ENCODE peak calls at places on chromosome 10, in four cellular contexts. One of them, this sample, is unnamed. For H3K9me3, the result is how much of the 10 kb centered on the place peaks cover.

GRCh38 chr10:102167861-102168260 is 15.7 kb downstream of the NOLC1 start:
- DNase-seq in stomach: no peak
- DNase-seq in cardiac muscle cell: no peak
- DNase-seq in small intestine: no peak
- DNase-seq in this sample: no peak

GRCh38 chr10:58967551-58968418 is 208.7 kb upstream of the PHYHIPL start:
- DNase-seq in stomach: peak
- DNase-seq in cardiac muscle cell: peak
- DNase-seq in small intestine: peak
- DNase-seq in this sample: peak

GRCh38 chr10:106424981-106425380 is 739.5 kb downstream of the SORCS1 start:
- DNase-seq in stomach: no peak
- DNase-seq in cardiac muscle cell: no peak
- DNase-seq in small intestine: no peak
- DNase-seq in this sample: no peak

GRCh38 chr10:80596391-80597257 is 58.9 kb downstream of the SH2D4B start:
- DNase-seq in stomach: peak
- DNase-seq in cardiac muscle cell: peak
- DNase-seq in small intestine: peak
- DNase-seq in this sample: peak

GRCh38 chr10:59366310-59366709 is 4.0 kb upstream of the FAM13C start:
- DNase-seq in stomach: no peak
- DNase-seq in cardiac muscle cell: no peak
- DNase-seq in small intestine: no peak
- DNase-seq in this sample: no peak

GRCh38 chr10:6135039-6135438 is 46.2 kb downstream of the RBM17 start:
- DNase-seq in stomach: no peak
- DNase-seq in cardiac muscle cell: no peak
- DNase-seq in small intestine: peak
- DNase-seq in this sample: no peak

GRCh38 chr10:62046522-62047239 is 145.2 kb downstream of the ARID5B start:
- DNase-seq in stomach: no peak
- DNase-seq in cardiac muscle cell: no peak
- DNase-seq in small intestine: no peak
- DNase-seq in this sample: peak

GRCh38 chr10:29344073-29344820 is 55.4 kb downstream of the LYZL1 start:
- DNase-seq in stomach: no peak
- DNase-seq in cardiac muscle cell: no peak
- DNase-seq in small intestine: no peak
- DNase-seq in this sample: no peak

GRCh38 chr10:126630225-126630624 is 40.3 kb downstream of the C10orf90 start:
- DNase-seq in stomach: no peak
- DNase-seq in cardiac muscle cell: no peak
- DNase-seq in small intestine: no peak
- DNase-seq in this sample: no peak

GRCh38 chr10:106500585-106501525 is 663.7 kb downstream of the SORCS1 start:
- DNase-seq in stomach: no peak
- DNase-seq in cardiac muscle cell: no peak
- DNase-seq in small intestine: no peak
- DNase-seq in this sample: no peak

GRCh38 chr10:34789993-34790506 is 25.0 kb downstream of the PARD3 start:
- DNase-seq in stomach: no peak
- DNase-seq in cardiac muscle cell: peak
- DNase-seq in small intestine: peak
- DNase-seq in this sample: no peak

GRCh38 chr10:14555806-14556205 is 218.9 kb downstream of the FAM107B start:
- DNase-seq in stomach: no peak
- DNase-seq in cardiac muscle cell: peak
- DNase-seq in small intestine: no peak
- DNase-seq in this sample: no peak

GRCh38 chr10:37434091-37434490 is 308.7 kb downstream of the ANKRD30A start:
- DNase-seq in stomach: no peak
- DNase-seq in cardiac muscle cell: no peak
- DNase-seq in small intestine: no peak
- DNase-seq in this sample: no peak
- H3K9me3 ChIP-seq in stomach: under half
- H3K9me3 ChIP-seq in cardiac muscle cell: under half
- H3K9me3 ChIP-seq in small intestine: under half
- H3K9me3 ChIP-seq in this sample: under half

GRCh38 chr10:1661416-1661815 is 75.9 kb downstream of the ADARB2 start:
- DNase-seq in stomach: no peak
- DNase-seq in cardiac muscle cell: no peak
- DNase-seq in small intestine: no peak
- DNase-seq in this sample: no peak

GRCh38 chr10:1663226-1663625 is 74.1 kb downstream of the ADARB2 start:
- DNase-seq in stomach: no peak
- DNase-seq in cardiac muscle cell: no peak
- DNase-seq in small intestine: no peak
- DNase-seq in this sample: no peak

GRCh38 chr10:1662361-1663025 is 74.8 kb downstream of the ADARB2 start:
- DNase-seq in stomach: no peak
- DNase-seq in cardiac muscle cell: no peak
- DNase-seq in small intestine: no peak
- DNase-seq in this sample: no peak

GRCh38 chr10:1660815-1661214 is 76.5 kb downstream of the ADARB2 start:
- DNase-seq in stomach: no peak
- DNase-seq in cardiac muscle cell: no peak
- DNase-seq in small intestine: no peak
- DNase-seq in this sample: no peak

DNA sequence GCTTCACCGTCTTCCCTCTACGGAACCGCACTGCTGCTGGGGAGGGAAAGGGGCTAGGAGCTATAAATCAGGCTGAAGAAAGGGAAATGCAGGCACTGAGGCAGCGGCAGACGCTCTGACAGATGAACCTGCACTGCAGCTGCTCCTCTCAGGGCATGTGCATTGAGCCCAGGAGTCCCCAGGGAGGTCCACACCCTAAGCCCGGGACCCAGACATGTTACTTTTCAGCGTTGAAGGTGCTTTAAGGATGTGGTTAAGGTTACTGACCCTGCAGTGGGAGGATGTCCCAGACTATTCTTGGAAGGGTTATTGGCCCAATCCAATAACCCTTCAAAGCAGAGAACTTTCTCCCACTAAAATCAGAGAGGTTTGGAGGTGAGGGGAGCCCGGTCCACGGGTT is 75.5 kb downstream of the ADARB2 start:
- DNase-seq in stomach: no peak
- DNase-seq in cardiac muscle cell: no peak
- DNase-seq in small intestine: no peak
- DNase-seq in this sample: no peak
- H3K9me3 ChIP-seq in stomach: under half
- H3K9me3 ChIP-seq in cardiac muscle cell: under half
- H3K9me3 ChIP-seq in small intestine: under half
- H3K9me3 ChIP-seq in this sample: under half

GRCh38 chr10:130910848-130911247 is 400.7 kb downstream of the TCERG1L start:
- DNase-seq in stomach: no peak
- DNase-seq in cardiac muscle cell: no peak
- DNase-seq in small intestine: no peak
- DNase-seq in this sample: no peak
- H3K9me3 ChIP-seq in stomach: under half
- H3K9me3 ChIP-seq in cardiac muscle cell: under half
- H3K9me3 ChIP-seq in small intestine: under half
- H3K9me3 ChIP-seq in this sample: under half

GRCh38 chr10:133520193-133520738 is 6.9 kb upstream of the CYP2E1 start:
- DNase-seq in stomach: peak
- DNase-seq in cardiac muscle cell: no peak
- DNase-seq in small intestine: peak
- DNase-seq in this sample: peak
- H3K9me3 ChIP-seq in stomach: under half
- H3K9me3 ChIP-seq in cardiac muscle cell: under half
- H3K9me3 ChIP-seq in small intestine: under half
- H3K9me3 ChIP-seq in this sample: under half

GRCh38 chr10:130493446-130494198 is 357.4 kb downstream of the GLRX3 start:
- DNase-seq in stomach: no peak
- DNase-seq in cardiac muscle cell: no peak
- DNase-seq in small intestine: no peak
- DNase-seq in this sample: no peak
- H3K9me3 ChIP-seq in stomach: under half
- H3K9me3 ChIP-seq in cardiac muscle cell: under half
- H3K9me3 ChIP-seq in small intestine: under half
- H3K9me3 ChIP-seq in this sample: under half

GRCh38 chr10:130655313-130656186 is 519.4 kb downstream of the GLRX3 start:
- DNase-seq in stomach: no peak
- DNase-seq in cardiac muscle cell: no peak
- DNase-seq in small intestine: no peak
- DNase-seq in this sample: no peak

GRCh38 chr10:130652964-130653578 is 516.9 kb downstream of the GLRX3 start:
- DNase-seq in stomach: no peak
- DNase-seq in cardiac muscle cell: no peak
- DNase-seq in small intestine: no peak
- DNase-seq in this sample: no peak

GRCh38 chr10:130656187-130656575 is 520.0 kb downstream of the GLRX3 start:
- DNase-seq in stomach: no peak
- DNase-seq in cardiac muscle cell: no peak
- DNase-seq in small intestine: no peak
- DNase-seq in this sample: no peak

GRCh38 chr10:130654726-130655125 is 518.5 kb downstream of the GLRX3 start:
- DNase-seq in stomach: no peak
- DNase-seq in cardiac muscle cell: no peak
- DNase-seq in small intestine: no peak
- DNase-seq in this sample: no peak

DNA sequence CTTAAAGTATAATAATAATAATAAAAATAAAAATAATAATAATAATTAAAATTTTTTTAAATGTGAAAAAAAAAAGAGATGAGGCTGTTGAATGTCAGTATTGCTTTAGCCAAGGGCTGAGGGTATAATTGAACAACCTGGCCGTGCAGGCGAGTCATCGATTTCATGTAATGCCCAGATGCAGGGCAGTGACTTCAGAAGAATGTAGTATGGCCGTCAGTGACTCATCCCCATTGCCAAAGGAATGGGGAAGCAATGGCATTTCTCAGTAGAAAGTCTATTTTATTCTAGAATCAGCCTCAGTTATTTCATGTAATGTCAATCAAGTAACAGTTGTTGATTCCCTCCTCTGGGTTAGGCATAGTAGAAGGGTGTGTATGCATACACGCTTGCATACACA is 516.4 kb downstream of the GLRX3 start:
- DNase-seq in stomach: no peak
- DNase-seq in cardiac muscle cell: no peak
- DNase-seq in small intestine: no peak
- DNase-seq in this sample: no peak
- H3K9me3 ChIP-seq in stomach: under half
- H3K9me3 ChIP-seq in cardiac muscle cell: under half
- H3K9me3 ChIP-seq in small intestine: under half
- H3K9me3 ChIP-seq in this sample: under half

GRCh38 chr10:17263580-17263979 is 35.5 kb downstream of the VIM start:
- DNase-seq in stomach: no peak
- DNase-seq in cardiac muscle cell: no peak
- DNase-seq in small intestine: no peak
- DNase-seq in this sample: no peak

GRCh38 chr10:17262502-17262901 is 34.5 kb downstream of the VIM start:
- DNase-seq in stomach: no peak
- DNase-seq in cardiac muscle cell: no peak
- DNase-seq in small intestine: no peak
- DNase-seq in this sample: no peak

DNA sequence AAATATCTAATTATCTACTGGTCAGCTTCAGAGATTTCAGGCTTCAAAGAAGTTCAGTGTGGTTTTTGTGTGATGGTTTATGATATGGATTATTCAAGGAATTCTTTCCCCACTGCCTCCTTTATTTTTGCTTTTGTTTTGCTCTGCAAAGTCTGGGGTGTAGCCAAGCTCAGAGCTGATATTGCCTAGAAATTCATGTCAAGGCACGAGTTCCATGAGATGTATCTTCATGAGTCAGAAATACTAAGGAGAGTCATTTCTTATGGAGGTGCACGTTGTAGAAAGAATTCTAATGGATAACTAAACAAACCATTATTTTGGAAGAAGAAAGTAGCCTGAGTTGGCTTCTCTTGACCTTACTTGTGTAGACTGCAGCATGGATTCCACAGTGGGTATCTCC is 37.4 kb downstream of the VIM start:
- DNase-seq in stomach: no peak
- DNase-seq in cardiac muscle cell: no peak
- DNase-seq in small intestine: no peak
- DNase-seq in this sample: no peak
- H3K9me3 ChIP-seq in stomach: under half
- H3K9me3 ChIP-seq in cardiac muscle cell: under half
- H3K9me3 ChIP-seq in small intestine: under half
- H3K9me3 ChIP-seq in this sample: under half

This sample was measured in BE2C.